ENCODE peak calls at places on chromosomes 2 and 18, in five cellular contexts. U is left ventricle myocardium superior; P is LoVo; D is stimulated activated CD4-positive, alpha-beta T cell treated with anti-CD3 and anti-CD28 coated beads, Interleukin-2, amount 100 ng/mL, for 48 hours; E is AG10803. W is an unnamed sample.

GRCh38 chr2:20597868-20598183 is 53.1 kb downstream of the HS1BP3 start:
- DNase-seq in P (no peak), D (no peak), U (no peak), E (no peak), W (no peak)

GRCh38 chr2:215140166-215140707 is 1.8 kb upstream of the ABCA12 start:
- DNase-seq in E (no peak), D (no peak), P (no peak), U (no peak), W (no peak)

GRCh38 chr2:43948370-43948769 is 47.4 kb downstream of the LRPPRC start:
- DNase-seq in E (no peak), P (no peak), D (no peak), U (no peak), W (no peak)

GRCh38 chr2:112095654-112096053 is 40.6 kb downstream of the TMEM87B start:
- DNase-seq in U (no peak), P (no peak), D (no peak), E (peak), W (no peak)

GRCh38 chr2:174694920-174695319 is 69.4 kb downstream of the CHRNA1 start:
- DNase-seq in D (no peak), P (no peak), E (no peak), U (no peak), W (no peak)

GRCh38 chr2:232505805-232506360 is 14.3 kb upstream of the PRSS56 start:
- DNase-seq in U (no peak), P (no peak), D (no peak), E (no peak), W (no peak)

GRCh38 chr2:27765621-27766286 is 5.8 kb upstream of the MRPL33 start:
- DNase-seq in U (peak), E (peak), P (peak), D (peak), W (peak)

GRCh38 chr2:42809131-42809875 is 16.9 kb upstream of the HAAO start:
- DNase-seq in U (no peak), P (no peak), D (no peak), E (no peak), W (peak)

GRCh38 chr2:83017366-83018090 is 1441.6 kb downstream of the SUCLG1 start:
- DNase-seq in U (no peak), D (no peak), P (no peak), E (no peak), W (no peak)

GRCh38 chr18:78623142-78623541 is 356.5 kb upstream of the SALL3 start:
- DNase-seq in D (no peak), E (no peak), P (no peak), U (no peak), W (no peak)

GRCh38 chr2:20346565-20347127 is 4.0 kb downstream of the PUM2 start:
- DNase-seq in P (no peak), D (no peak), E (no peak), U (no peak), W (no peak)

GRCh38 chr2:133787207-133787606 is 218.9 kb upstream of the NCKAP5 start:
- DNase-seq in E (peak), D (no peak), U (no peak), P (no peak), W (no peak)